ENCODE peak calls at places on chromosome 4, in seven cellular contexts. One of them, this sample, is unnamed. For H3K4me1, the result is how much of the 10 kb centered on the place peaks cover.

GRCh38 chr4:123416462-123416861 is 19.9 kb downstream of the SPRY1 start:
- DNase-seq in naive thymus-derived CD4-positive, alpha-beta T cell: no peak
- DNase-seq in upper lobe of left lung: no peak
- DNase-seq in ascending aorta: no peak
- DNase-seq in A549: no peak
- DNase-seq in pancreas: no peak
- DNase-seq in colonic mucosa: no peak
- DNase-seq in this sample: no peak

GRCh38 chr4:182142146-182143085 is 100.8 kb upstream of the TENM3 start:
- DNase-seq in naive thymus-derived CD4-positive, alpha-beta T cell: no peak
- DNase-seq in upper lobe of left lung: peak
- DNase-seq in ascending aorta: no peak
- DNase-seq in A549: no peak
- DNase-seq in pancreas: peak
- DNase-seq in colonic mucosa: no peak
- DNase-seq in this sample: no peak

GRCh38 chr4:158781963-158782362 is 13.1 kb downstream of the FNIP2 start:
- DNase-seq in naive thymus-derived CD4-positive, alpha-beta T cell: no peak
- DNase-seq in upper lobe of left lung: no peak
- DNase-seq in ascending aorta: no peak
- DNase-seq in A549: no peak
- DNase-seq in pancreas: no peak
- DNase-seq in colonic mucosa: no peak
- DNase-seq in this sample: no peak

GRCh38 chr4:139547979-139548378 is 8.0 kb downstream of the SETD7 start:
- DNase-seq in naive thymus-derived CD4-positive, alpha-beta T cell: no peak
- DNase-seq in upper lobe of left lung: no peak
- DNase-seq in ascending aorta: no peak
- DNase-seq in A549: no peak
- DNase-seq in pancreas: no peak
- DNase-seq in colonic mucosa: no peak
- DNase-seq in this sample: no peak

GRCh38 chr4:6232836-6233785 is 32.8 kb upstream of the JAKMIP1 start:
- DNase-seq in naive thymus-derived CD4-positive, alpha-beta T cell: no peak
- DNase-seq in upper lobe of left lung: peak
- DNase-seq in ascending aorta: no peak
- DNase-seq in A549: no peak
- DNase-seq in pancreas: no peak
- DNase-seq in colonic mucosa: no peak
- DNase-seq in this sample: peak

GRCh38 chr4:5870701-5871100 is 22.2 kb downstream of the CRMP1 start:
- DNase-seq in naive thymus-derived CD4-positive, alpha-beta T cell: no peak
- DNase-seq in upper lobe of left lung: peak
- DNase-seq in ascending aorta: no peak
- DNase-seq in A549: no peak
- DNase-seq in pancreas: no peak
- DNase-seq in colonic mucosa: no peak
- DNase-seq in this sample: no peak

GRCh38 chr4:55549888-55550287 is 3.2 kb upstream of the CLOCK start:
- DNase-seq in naive thymus-derived CD4-positive, alpha-beta T cell: no peak
- DNase-seq in upper lobe of left lung: no peak
- DNase-seq in ascending aorta: no peak
- DNase-seq in A549: no peak
- DNase-seq in pancreas: no peak
- DNase-seq in colonic mucosa: no peak
- DNase-seq in this sample: no peak

GRCh38 chr4:8293131-8293975 is 23.8 kb downstream of the HTRA3 start:
- DNase-seq in naive thymus-derived CD4-positive, alpha-beta T cell: no peak
- DNase-seq in upper lobe of left lung: no peak
- DNase-seq in ascending aorta: no peak
- DNase-seq in A549: no peak
- DNase-seq in pancreas: peak
- DNase-seq in colonic mucosa: no peak
- DNase-seq in this sample: no peak

GRCh38 chr4:125350736-125351135 is 36.0 kb downstream of the FAT4 start:
- DNase-seq in naive thymus-derived CD4-positive, alpha-beta T cell: no peak
- DNase-seq in upper lobe of left lung: no peak
- DNase-seq in ascending aorta: no peak
- DNase-seq in A549: no peak
- DNase-seq in pancreas: no peak
- DNase-seq in colonic mucosa: no peak
- DNase-seq in this sample: no peak

GRCh38 chr4:82005153-82005552 is 368.6 kb downstream of the HNRNPD start:
- DNase-seq in naive thymus-derived CD4-positive, alpha-beta T cell: no peak
- DNase-seq in upper lobe of left lung: no peak
- DNase-seq in ascending aorta: no peak
- DNase-seq in A549: no peak
- DNase-seq in pancreas: no peak
- DNase-seq in colonic mucosa: no peak
- DNase-seq in this sample: no peak

GRCh38 chr4:1116837-1117236 is 3.5 kb upstream of the RNF212 start:
- DNase-seq in naive thymus-derived CD4-positive, alpha-beta T cell: no peak
- DNase-seq in upper lobe of left lung: no peak
- DNase-seq in ascending aorta: no peak
- DNase-seq in A549: no peak
- DNase-seq in pancreas: no peak
- DNase-seq in colonic mucosa: no peak
- DNase-seq in this sample: no peak

GRCh38 chr4:6221851-6222760 is 21.8 kb upstream of the JAKMIP1 start:
- DNase-seq in naive thymus-derived CD4-positive, alpha-beta T cell: no peak
- DNase-seq in upper lobe of left lung: peak
- DNase-seq in ascending aorta: no peak
- DNase-seq in A549: no peak
- DNase-seq in pancreas: peak
- DNase-seq in colonic mucosa: peak
- DNase-seq in this sample: no peak

GRCh38 chr4:37891221-37892159 is 606 bp downstream of the TBC1D1 start:
- DNase-seq in naive thymus-derived CD4-positive, alpha-beta T cell: peak
- DNase-seq in upper lobe of left lung: no peak
- DNase-seq in ascending aorta: peak
- DNase-seq in A549: peak
- DNase-seq in pancreas: no peak
- DNase-seq in colonic mucosa: peak
- DNase-seq in this sample: peak

GRCh38 chr4:28639747-28640146 is 1779.1 kb downstream of the STIM2 start:
- DNase-seq in naive thymus-derived CD4-positive, alpha-beta T cell: no peak
- DNase-seq in upper lobe of left lung: no peak
- DNase-seq in ascending aorta: no peak
- DNase-seq in A549: no peak
- DNase-seq in pancreas: no peak
- DNase-seq in colonic mucosa: no peak
- DNase-seq in this sample: no peak

GRCh38 chr4:99504804-99505502 is 5.9 kb upstream of the C4orf17 start:
- DNase-seq in naive thymus-derived CD4-positive, alpha-beta T cell: no peak
- DNase-seq in upper lobe of left lung: no peak
- DNase-seq in ascending aorta: no peak
- DNase-seq in A549: no peak
- DNase-seq in pancreas: no peak
- DNase-seq in colonic mucosa: no peak
- DNase-seq in this sample: no peak

GRCh38 chr4:8189551-8190466 is 9.3 kb upstream of the SH3TC1 start:
- DNase-seq in naive thymus-derived CD4-positive, alpha-beta T cell: no peak
- DNase-seq in upper lobe of left lung: peak
- DNase-seq in ascending aorta: no peak
- DNase-seq in A549: no peak
- DNase-seq in pancreas: no peak
- DNase-seq in colonic mucosa: no peak
- DNase-seq in this sample: no peak

GRCh38 chr4:42515156-42515884 is 118.0 kb downstream of the SHISA3 start:
- DNase-seq in naive thymus-derived CD4-positive, alpha-beta T cell: no peak
- DNase-seq in upper lobe of left lung: no peak
- DNase-seq in ascending aorta: no peak
- DNase-seq in A549: no peak
- DNase-seq in pancreas: no peak
- DNase-seq in colonic mucosa: no peak
- DNase-seq in this sample: no peak

GRCh38 chr4:87316961-87317360 is 5.7 kb downstream of the HSD17B13 start:
- DNase-seq in naive thymus-derived CD4-positive, alpha-beta T cell: no peak
- DNase-seq in upper lobe of left lung: no peak
- DNase-seq in ascending aorta: no peak
- DNase-seq in A549: no peak
- DNase-seq in pancreas: no peak
- DNase-seq in colonic mucosa: no peak
- DNase-seq in this sample: no peak

GRCh38 chr4:67198757-67199156 is 346.5 kb downstream of the CENPC start:
- DNase-seq in naive thymus-derived CD4-positive, alpha-beta T cell: no peak
- DNase-seq in upper lobe of left lung: no peak
- DNase-seq in ascending aorta: no peak
- DNase-seq in A549: no peak
- DNase-seq in pancreas: no peak
- DNase-seq in colonic mucosa: no peak
- DNase-seq in this sample: no peak

GRCh38 chr4:184437988-184438774 is 36.2 kb downstream of the IRF2 start:
- DNase-seq in naive thymus-derived CD4-positive, alpha-beta T cell: no peak
- DNase-seq in upper lobe of left lung: no peak
- DNase-seq in ascending aorta: no peak
- DNase-seq in A549: no peak
- DNase-seq in pancreas: no peak
- DNase-seq in colonic mucosa: no peak
- DNase-seq in this sample: no peak

GRCh38 chr4:25928956-25929336 is 14.9 kb downstream of the SMIM20 start:
- DNase-seq in naive thymus-derived CD4-positive, alpha-beta T cell: no peak
- DNase-seq in upper lobe of left lung: no peak
- DNase-seq in ascending aorta: no peak
- DNase-seq in A549: no peak
- DNase-seq in pancreas: no peak
- DNase-seq in colonic mucosa: no peak
- DNase-seq in this sample: no peak

GRCh38 chr4:185700048-185700447 is 111.9 kb downstream of the SORBS2 start:
- DNase-seq in naive thymus-derived CD4-positive, alpha-beta T cell: no peak
- DNase-seq in upper lobe of left lung: no peak
- DNase-seq in ascending aorta: peak
- DNase-seq in A549: no peak
- DNase-seq in pancreas: no peak
- DNase-seq in colonic mucosa: no peak
- DNase-seq in this sample: no peak

GRCh38 chr4:6548201-6548881 is 26.6 kb upstream of the MAN2B2 start:
- DNase-seq in naive thymus-derived CD4-positive, alpha-beta T cell: no peak
- DNase-seq in upper lobe of left lung: no peak
- DNase-seq in ascending aorta: no peak
- DNase-seq in A549: peak
- DNase-seq in pancreas: no peak
- DNase-seq in colonic mucosa: no peak
- DNase-seq in this sample: no peak

GRCh38 chr4:185811509-185812364 is at the start of gene SORBS2:
- DNase-seq in naive thymus-derived CD4-positive, alpha-beta T cell: no peak
- DNase-seq in upper lobe of left lung: peak
- DNase-seq in ascending aorta: no peak
- DNase-seq in A549: no peak
- DNase-seq in pancreas: peak
- DNase-seq in colonic mucosa: peak
- DNase-seq in this sample: no peak

GRCh38 chr4:94498502-94498901 is 46.8 kb downstream of the PDLIM5 start:
- DNase-seq in naive thymus-derived CD4-positive, alpha-beta T cell: no peak
- DNase-seq in upper lobe of left lung: no peak
- DNase-seq in ascending aorta: no peak
- DNase-seq in A549: no peak
- DNase-seq in pancreas: no peak
- DNase-seq in colonic mucosa: no peak
- DNase-seq in this sample: no peak

GRCh38 chr4:94500696-94501095 is 49.0 kb downstream of the PDLIM5 start:
- DNase-seq in naive thymus-derived CD4-positive, alpha-beta T cell: no peak
- DNase-seq in upper lobe of left lung: no peak
- DNase-seq in ascending aorta: no peak
- DNase-seq in A549: no peak
- DNase-seq in pancreas: no peak
- DNase-seq in colonic mucosa: no peak
- DNase-seq in this sample: no peak

GRCh38 chr4:94497690-94498089 is 45.9 kb downstream of the PDLIM5 start:
- DNase-seq in naive thymus-derived CD4-positive, alpha-beta T cell: no peak
- DNase-seq in upper lobe of left lung: no peak
- DNase-seq in ascending aorta: no peak
- DNase-seq in A549: no peak
- DNase-seq in pancreas: no peak
- DNase-seq in colonic mucosa: no peak
- DNase-seq in this sample: no peak
- H3K4me1 ChIP-seq in naive thymus-derived CD4-positive, alpha-beta T cell: under half
- H3K4me1 ChIP-seq in upper lobe of left lung: under half
- H3K4me1 ChIP-seq in ascending aorta: under half
- H3K4me1 ChIP-seq in A549: under half
- H3K4me1 ChIP-seq in pancreas: under half
- H3K4me1 ChIP-seq in colonic mucosa: under half
- H3K4me1 ChIP-seq in this sample: under half

GRCh38 chr4:20641971-20642370 is 58.3 kb upstream of the PACRGL start:
- DNase-seq in naive thymus-derived CD4-positive, alpha-beta T cell: no peak
- DNase-seq in upper lobe of left lung: no peak
- DNase-seq in ascending aorta: no peak
- DNase-seq in A549: no peak
- DNase-seq in pancreas: no peak
- DNase-seq in colonic mucosa: no peak
- DNase-seq in this sample: no peak

GRCh38 chr4:20645231-20645630 is 55.0 kb upstream of the PACRGL start:
- DNase-seq in naive thymus-derived CD4-positive, alpha-beta T cell: no peak
- DNase-seq in upper lobe of left lung: no peak
- DNase-seq in ascending aorta: no peak
- DNase-seq in A549: no peak
- DNase-seq in pancreas: no peak
- DNase-seq in colonic mucosa: no peak
- DNase-seq in this sample: no peak

GRCh38 chr4:20646287-20646686 is 54.0 kb upstream of the PACRGL start:
- DNase-seq in naive thymus-derived CD4-positive, alpha-beta T cell: no peak
- DNase-seq in upper lobe of left lung: no peak
- DNase-seq in ascending aorta: no peak
- DNase-seq in A549: no peak
- DNase-seq in pancreas: no peak
- DNase-seq in colonic mucosa: no peak
- DNase-seq in this sample: no peak
- H3K27ac ChIP-seq in naive thymus-derived CD4-positive, alpha-beta T cell: no peak
- H3K27ac ChIP-seq in upper lobe of left lung: no peak
- H3K27ac ChIP-seq in ascending aorta: no peak
- H3K27ac ChIP-seq in A549: no peak
- H3K27ac ChIP-seq in pancreas: no peak
- H3K27ac ChIP-seq in colonic mucosa: no peak
- H3K27ac ChIP-seq in this sample: no peak

DNA sequence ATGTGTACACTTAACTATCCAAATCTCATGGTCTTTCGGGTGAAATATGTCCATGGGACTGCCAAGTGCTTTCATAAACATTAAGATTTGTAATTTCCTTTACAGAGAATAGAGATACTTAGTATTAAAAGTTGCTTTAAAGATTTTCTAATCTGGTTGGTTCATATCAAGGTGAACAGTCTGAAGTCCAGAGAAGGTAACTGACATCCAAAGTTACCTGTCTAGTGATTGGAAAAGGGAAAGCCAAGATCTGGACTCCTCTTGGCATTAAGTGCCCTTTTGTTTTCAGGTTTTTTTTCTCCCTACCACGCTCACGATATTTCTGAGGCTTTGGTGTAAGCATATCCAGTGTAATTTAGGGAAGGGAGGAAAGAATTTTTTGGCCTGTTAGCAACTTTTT is 5.0 kb downstream of the SMAD1 start:
- DNase-seq in naive thymus-derived CD4-positive, alpha-beta T cell: no peak
- DNase-seq in upper lobe of left lung: no peak
- DNase-seq in ascending aorta: no peak
- DNase-seq in A549: no peak
- DNase-seq in pancreas: no peak
- DNase-seq in colonic mucosa: no peak
- DNase-seq in this sample: no peak
- H3K4me1 ChIP-seq in naive thymus-derived CD4-positive, alpha-beta T cell: under half
- H3K4me1 ChIP-seq in upper lobe of left lung: under half
- H3K4me1 ChIP-seq in ascending aorta: under half
- H3K4me1 ChIP-seq in A549: under half
- H3K4me1 ChIP-seq in pancreas: under half
- H3K4me1 ChIP-seq in colonic mucosa: under half
- H3K4me1 ChIP-seq in this sample: under half

GRCh38 chr4:109989618-109990017 is 76.9 kb downstream of the EGF start:
- DNase-seq in naive thymus-derived CD4-positive, alpha-beta T cell: no peak
- DNase-seq in upper lobe of left lung: no peak
- DNase-seq in ascending aorta: no peak
- DNase-seq in A549: no peak
- DNase-seq in pancreas: no peak
- DNase-seq in colonic mucosa: no peak
- DNase-seq in this sample: no peak
- H3K27ac ChIP-seq in naive thymus-derived CD4-positive, alpha-beta T cell: no peak
- H3K27ac ChIP-seq in upper lobe of left lung: no peak
- H3K27ac ChIP-seq in ascending aorta: no peak
- H3K27ac ChIP-seq in A549: no peak
- H3K27ac ChIP-seq in pancreas: no peak
- H3K27ac ChIP-seq in colonic mucosa: no peak
- H3K27ac ChIP-seq in this sample: no peak